ENCODE peak calls at places on chromosomes 4 and X, in seven cellular contexts. One of them, this sample, is unnamed.

GRCh38 chr4:43242611-43243010 is 350.1 kb downstream of the GRXCR1 start:
- DNase-seq in IMR-90: peak; percentile 39
- DNase-seq in H7: no peak
- DNase-seq in HCT116: no peak
- DNase-seq in GM23338: no peak
- DNase-seq in CD8-positive, alpha-beta memory T cell: no peak
- DNase-seq in thoracic aorta: no peak
- DNase-seq in this sample: no peak

GRCh38 chrX:10365532-10366265 is 208.9 kb downstream of the CLCN4 start:
- DNase-seq in HCT116: no peak
- DNase-seq in CD8-positive, alpha-beta memory T cell: no peak
- DNase-seq in thoracic aorta: no peak
- DNase-seq in GM23338: no peak
- DNase-seq in H7: no peak
- DNase-seq in IMR-90: no peak
- DNase-seq in this sample: no peak

GRCh38 chr4:10664408-10664807 is 20.2 kb downstream of the CLNK start:
- DNase-seq in thoracic aorta: peak; percentile 60
- DNase-seq in H7: no peak
- DNase-seq in GM23338: no peak
- DNase-seq in HCT116: no peak
- DNase-seq in CD8-positive, alpha-beta memory T cell: no peak
- DNase-seq in IMR-90: peak; percentile 87
- DNase-seq in this sample: peak; percentile 87

GRCh38 chr4:22264261-22264660 is 251.6 kb downstream of the ADGRA3 start:
- DNase-seq in CD8-positive, alpha-beta memory T cell: no peak
- DNase-seq in GM23338: no peak
- DNase-seq in HCT116: no peak
- DNase-seq in H7: no peak
- DNase-seq in IMR-90: no peak
- DNase-seq in thoracic aorta: no peak
- DNase-seq in this sample: no peak

GRCh38 chrX:19886888-19887531 is 390 bp downstream of the SH3KBP1 start:
- DNase-seq in GM23338: peak; percentile 19
- DNase-seq in IMR-90: no peak
- DNase-seq in HCT116: no peak
- DNase-seq in H7: peak; percentile 71
- DNase-seq in thoracic aorta: no peak
- DNase-seq in CD8-positive, alpha-beta memory T cell: peak; percentile 17
- DNase-seq in this sample: peak; percentile 31

GRCh38 chr4:182023469-182023868 is 219.7 kb upstream of the TENM3 start:
- DNase-seq in H7: no peak
- DNase-seq in CD8-positive, alpha-beta memory T cell: no peak
- DNase-seq in HCT116: no peak
- DNase-seq in IMR-90: no peak
- DNase-seq in thoracic aorta: no peak
- DNase-seq in GM23338: no peak
- DNase-seq in this sample: no peak

GRCh38 chr4:60726779-60727178 is 473.3 kb upstream of the ADGRL3 start:
- DNase-seq in IMR-90: peak; percentile 20
- DNase-seq in CD8-positive, alpha-beta memory T cell: no peak
- DNase-seq in GM23338: no peak
- DNase-seq in thoracic aorta: no peak
- DNase-seq in H7: no peak
- DNase-seq in HCT116: no peak
- DNase-seq in this sample: peak; percentile 3

GRCh38 chrX:40299502-40300118 is 201.9 kb upstream of the BCOR start:
- DNase-seq in IMR-90: no peak
- DNase-seq in HCT116: no peak
- DNase-seq in CD8-positive, alpha-beta memory T cell: no peak
- DNase-seq in H7: no peak
- DNase-seq in thoracic aorta: no peak
- DNase-seq in GM23338: no peak
- DNase-seq in this sample: no peak

GRCh38 chr4:141771889-141772830 is 135.8 kb downstream of the IL15 start:
- DNase-seq in H7: no peak
- DNase-seq in HCT116: no peak
- DNase-seq in thoracic aorta: no peak
- DNase-seq in CD8-positive, alpha-beta memory T cell: no peak
- DNase-seq in GM23338: peak; percentile 11
- DNase-seq in IMR-90: no peak
- DNase-seq in this sample: no peak

GRCh38 chr4:130985371-130985770 is 1889.4 kb downstream of the C4orf33 start:
- DNase-seq in H7: no peak
- DNase-seq in HCT116: no peak
- DNase-seq in IMR-90: no peak
- DNase-seq in CD8-positive, alpha-beta memory T cell: no peak
- DNase-seq in GM23338: peak; percentile 3
- DNase-seq in thoracic aorta: no peak
- DNase-seq in this sample: no peak

GRCh38 chrX:7689791-7690412 is 153.1 kb upstream of the VCX start:
- DNase-seq in IMR-90: no peak
- DNase-seq in HCT116: no peak
- DNase-seq in CD8-positive, alpha-beta memory T cell: no peak
- DNase-seq in GM23338: no peak
- DNase-seq in H7: no peak
- DNase-seq in thoracic aorta: no peak
- DNase-seq in this sample: peak; percentile 26

GRCh38 chrX:151151668-151152267 is 24.6 kb upstream of the GPR50 start:
- DNase-seq in HCT116: peak; percentile 13
- DNase-seq in thoracic aorta: no peak
- DNase-seq in IMR-90: peak; percentile 54
- DNase-seq in GM23338: peak; percentile 66
- DNase-seq in H7: peak; percentile 39
- DNase-seq in CD8-positive, alpha-beta memory T cell: peak; percentile 27
- DNase-seq in this sample: no peak

GRCh38 chr4:48698029-48698901 is 81.8 kb downstream of the FRYL start:
- DNase-seq in IMR-90: peak; percentile 85
- DNase-seq in GM23338: no peak
- DNase-seq in CD8-positive, alpha-beta memory T cell: no peak
- DNase-seq in HCT116: peak; percentile 44
- DNase-seq in H7: no peak
- DNase-seq in thoracic aorta: no peak
- DNase-seq in this sample: peak; percentile 71

GRCh38 chrX:154013614-154014360 is 5.9 kb downstream of the IRAK1 start:
- DNase-seq in H7: peak; percentile 92
- DNase-seq in IMR-90: peak; percentile 10
- DNase-seq in HCT116: no peak
- DNase-seq in GM23338: peak; percentile 64
- DNase-seq in CD8-positive, alpha-beta memory T cell: peak; percentile 59
- DNase-seq in thoracic aorta: no peak
- DNase-seq in this sample: no peak

GRCh38 chr4:26279446-26279845 is 41.4 kb upstream of the RBPJ start:
- DNase-seq in GM23338: no peak
- DNase-seq in thoracic aorta: no peak
- DNase-seq in H7: no peak
- DNase-seq in CD8-positive, alpha-beta memory T cell: no peak
- DNase-seq in IMR-90: no peak
- DNase-seq in HCT116: no peak
- DNase-seq in this sample: no peak

GRCh38 chrX:40845331-40845911 is 110.1 kb upstream of the MED14 start:
- DNase-seq in HCT116: no peak
- DNase-seq in H7: peak; percentile 56
- DNase-seq in GM23338: peak; percentile 85
- DNase-seq in IMR-90: peak; percentile 95
- DNase-seq in CD8-positive, alpha-beta memory T cell: no peak
- DNase-seq in thoracic aorta: no peak
- DNase-seq in this sample: peak; percentile 74

GRCh38 chr4:159014896-159015295 is 88.0 kb upstream of the RAPGEF2 start:
- DNase-seq in IMR-90: no peak
- DNase-seq in HCT116: no peak
- DNase-seq in CD8-positive, alpha-beta memory T cell: no peak
- DNase-seq in GM23338: no peak
- DNase-seq in thoracic aorta: no peak
- DNase-seq in H7: no peak
- DNase-seq in this sample: no peak

GRCh38 chrX:153667931-153668396 is 5.6 kb downstream of the PNCK start:
- DNase-seq in IMR-90: peak; percentile 64
- DNase-seq in CD8-positive, alpha-beta memory T cell: peak; percentile 64
- DNase-seq in GM23338: peak; percentile 85
- DNase-seq in thoracic aorta: peak; percentile 23
- DNase-seq in HCT116: peak; percentile 50
- DNase-seq in H7: peak; percentile 88
- DNase-seq in this sample: peak; percentile 77

GRCh38 chrX:153769865-153770605 is 6.0 kb downstream of the PLXNB3 start:
- DNase-seq in HCT116: no peak
- DNase-seq in thoracic aorta: no peak
- DNase-seq in CD8-positive, alpha-beta memory T cell: no peak
- DNase-seq in IMR-90: no peak
- DNase-seq in H7: peak; percentile 65
- DNase-seq in GM23338: no peak
- DNase-seq in this sample: no peak

GRCh38 chr4:186104895-186105720 is 604 bp downstream of the FAM149A start:
- DNase-seq in GM23338: peak; percentile 52
- DNase-seq in thoracic aorta: no peak
- DNase-seq in H7: peak; percentile 87
- DNase-seq in HCT116: no peak
- DNase-seq in CD8-positive, alpha-beta memory T cell: peak; percentile 9
- DNase-seq in IMR-90: no peak
- DNase-seq in this sample: peak; percentile 35
- H3K27me3 ChIP-seq in GM23338: peaks cover 39% of the 10 kb centered on the region
- H3K27me3 ChIP-seq in thoracic aorta: no peaks in the 10 kb centered on the region
- H3K27me3 ChIP-seq in H7: peaks cover 25% of the 10 kb centered on the region
- H3K27me3 ChIP-seq in HCT116: no peaks in the 10 kb centered on the region
- H3K27me3 ChIP-seq in CD8-positive, alpha-beta memory T cell: peaks cover 7% of the 10 kb centered on the region
- H3K27me3 ChIP-seq in IMR-90: peaks cover 24% of the 10 kb centered on the region
- H3K27me3 ChIP-seq in this sample: no peaks in the 10 kb centered on the region

GRCh38 chr4:770022-770421 is 55.9 kb downstream of the CPLX1 start:
- DNase-seq in HCT116: no peak
- DNase-seq in CD8-positive, alpha-beta memory T cell: no peak
- DNase-seq in thoracic aorta: no peak
- DNase-seq in GM23338: no peak
- DNase-seq in H7: peak; percentile 32
- DNase-seq in IMR-90: peak; percentile 38
- DNase-seq in this sample: no peak

GRCh38 chr4:772118-772517 is 53.8 kb downstream of the CPLX1 start:
- DNase-seq in thoracic aorta: no peak
- DNase-seq in HCT116: no peak
- DNase-seq in H7: peak; percentile 29
- DNase-seq in IMR-90: no peak
- DNase-seq in GM23338: no peak
- DNase-seq in CD8-positive, alpha-beta memory T cell: no peak
- DNase-seq in this sample: no peak

GRCh38 chr4:771464-771863 is 54.5 kb downstream of the CPLX1 start:
- DNase-seq in IMR-90: no peak
- DNase-seq in CD8-positive, alpha-beta memory T cell: no peak
- DNase-seq in thoracic aorta: no peak
- DNase-seq in H7: peak; percentile 35
- DNase-seq in GM23338: no peak
- DNase-seq in HCT116: no peak
- DNase-seq in this sample: no peak

GRCh38 chr4:772776-773175 is 53.2 kb downstream of the CPLX1 start:
- DNase-seq in GM23338: no peak
- DNase-seq in HCT116: no peak
- DNase-seq in IMR-90: no peak
- DNase-seq in thoracic aorta: no peak
- DNase-seq in CD8-positive, alpha-beta memory T cell: no peak
- DNase-seq in H7: peak; percentile 35
- DNase-seq in this sample: no peak

GRCh38 chr4:773214-773613 is 52.7 kb downstream of the CPLX1 start:
- DNase-seq in GM23338: no peak
- DNase-seq in thoracic aorta: no peak
- DNase-seq in H7: no peak
- DNase-seq in IMR-90: no peak
- DNase-seq in CD8-positive, alpha-beta memory T cell: no peak
- DNase-seq in HCT116: no peak
- DNase-seq in this sample: no peak
- H3K36me3 ChIP-seq in GM23338: peaks cover 24% of the 10 kb centered on the region
- H3K36me3 ChIP-seq in thoracic aorta: peaks cover 59% of the 10 kb centered on the region
- H3K36me3 ChIP-seq in H7: peaks cover 18% of the 10 kb centered on the region
- H3K36me3 ChIP-seq in IMR-90: peaks cover 51% of the 10 kb centered on the region
- H3K36me3 ChIP-seq in CD8-positive, alpha-beta memory T cell: peaks cover 27% of the 10 kb centered on the region
- H3K36me3 ChIP-seq in HCT116: peaks cover 30% of the 10 kb centered on the region
- H3K36me3 ChIP-seq in this sample: peaks cover 34% of the 10 kb centered on the region

GRCh38 chrX:97224148-97224547 is 340.4 kb downstream of the RPA4 start:
- DNase-seq in thoracic aorta: no peak
- DNase-seq in CD8-positive, alpha-beta memory T cell: no peak
- DNase-seq in H7: no peak
- DNase-seq in GM23338: no peak
- DNase-seq in IMR-90: no peak
- DNase-seq in HCT116: no peak
- DNase-seq in this sample: no peak
- H3K27me3 ChIP-seq in thoracic aorta: no peaks in the 10 kb centered on the region
- H3K27me3 ChIP-seq in CD8-positive, alpha-beta memory T cell: no peaks in the 10 kb centered on the region
- H3K27me3 ChIP-seq in H7: no peaks in the 10 kb centered on the region
- H3K27me3 ChIP-seq in GM23338: no peaks in the 10 kb centered on the region
- H3K27me3 ChIP-seq in IMR-90: no peaks in the 10 kb centered on the region
- H3K27me3 ChIP-seq in HCT116: no peaks in the 10 kb centered on the region
- H3K27me3 ChIP-seq in this sample: no peaks in the 10 kb centered on the region

GRCh38 chrX:108537005-108537404 is 97.4 kb downstream of the COL4A5 start:
- DNase-seq in thoracic aorta: no peak
- DNase-seq in HCT116: peak; percentile 13
- DNase-seq in CD8-positive, alpha-beta memory T cell: no peak
- DNase-seq in IMR-90: peak; percentile 38
- DNase-seq in GM23338: peak; percentile 63
- DNase-seq in H7: peak; percentile 17
- DNase-seq in this sample: no peak
- H3K36me3 ChIP-seq in thoracic aorta: no peaks in the 10 kb centered on the region
- H3K36me3 ChIP-seq in HCT116: no peaks in the 10 kb centered on the region
- H3K36me3 ChIP-seq in CD8-positive, alpha-beta memory T cell: no peaks in the 10 kb centered on the region
- H3K36me3 ChIP-seq in IMR-90: peaks cover 1% of the 10 kb centered on the region
- H3K36me3 ChIP-seq in GM23338: no peaks in the 10 kb centered on the region
- H3K36me3 ChIP-seq in H7: no peaks in the 10 kb centered on the region
- H3K36me3 ChIP-seq in this sample: no peaks in the 10 kb centered on the region

GRCh38 chr4:8857682-8858187 is 13.9 kb downstream of the HMX1 start:
- DNase-seq in GM23338: peak; percentile 56
- DNase-seq in CD8-positive, alpha-beta memory T cell: no peak
- DNase-seq in IMR-90: no peak
- DNase-seq in H7: peak; percentile 77
- DNase-seq in HCT116: no peak
- DNase-seq in thoracic aorta: no peak
- DNase-seq in this sample: no peak
- H3K27me3 ChIP-seq in GM23338: peaks cover 99% of the 10 kb centered on the region
- H3K27me3 ChIP-seq in CD8-positive, alpha-beta memory T cell: peaks cover 25% of the 10 kb centered on the region
- H3K27me3 ChIP-seq in IMR-90: peaks cover 68% of the 10 kb centered on the region
- H3K27me3 ChIP-seq in H7: peaks cover 87% of the 10 kb centered on the region
- H3K27me3 ChIP-seq in HCT116: no peaks in the 10 kb centered on the region
- H3K27me3 ChIP-seq in thoracic aorta: no peaks in the 10 kb centered on the region
- H3K27me3 ChIP-seq in this sample: no peaks in the 10 kb centered on the region